ENCODE peak calls at places on chromosomes 5 and 9, in four cellular contexts. One of them, this sample, is unnamed.

GRCh38 chr9:97740848-97741821 is 44.0 kb upstream of the XPA start:
- DNase-seq in A549: no peak
- DNase-seq in ovary: peak; percentile 33
- DNase-seq in gastrocnemius medialis: peak; percentile 42
- DNase-seq in this sample: peak; percentile 14

GRCh38 chr5:5700549-5700948 is 278.1 kb downstream of the ICE1 start:
- DNase-seq in A549: no peak
- DNase-seq in ovary: no peak
- DNase-seq in gastrocnemius medialis: no peak
- DNase-seq in this sample: no peak

GRCh38 chr9:21160178-21160577 is 6.3 kb downstream of the IFNA21 start:
- DNase-seq in A549: no peak
- DNase-seq in ovary: no peak
- DNase-seq in gastrocnemius medialis: no peak
- DNase-seq in this sample: no peak

GRCh38 chr9:111305914-111306313 is 24.1 kb downstream of the OR2K2 start:
- DNase-seq in A549: no peak
- DNase-seq in ovary: no peak
- DNase-seq in gastrocnemius medialis: no peak
- DNase-seq in this sample: no peak

GRCh38 chr5:133065482-133065881 is 13.7 kb downstream of the HSPA4 start:
- DNase-seq in A549: no peak
- DNase-seq in ovary: no peak
- DNase-seq in gastrocnemius medialis: no peak
- DNase-seq in this sample: no peak

GRCh38 chr5:25345240-25345771 is 700.5 kb upstream of the CDH10 start:
- DNase-seq in A549: no peak
- DNase-seq in ovary: no peak
- DNase-seq in gastrocnemius medialis: no peak
- DNase-seq in this sample: no peak

GRCh38 chr5:123496892-123497291 is 15.1 kb upstream of the CSNK1G3 start:
- DNase-seq in A549: no peak
- DNase-seq in ovary: no peak
- DNase-seq in gastrocnemius medialis: no peak
- DNase-seq in this sample: no peak

GRCh38 chr9:134189167-134189474 is 24.8 kb upstream of the RNU6ATAC start:
- DNase-seq in A549: no peak
- DNase-seq in ovary: peak; percentile 21
- DNase-seq in gastrocnemius medialis: peak; percentile 12
- DNase-seq in this sample: peak; percentile 9

GRCh38 chr9:118929317-118929716 is 439.9 kb downstream of the BRINP1 start:
- DNase-seq in A549: no peak
- DNase-seq in ovary: no peak
- DNase-seq in gastrocnemius medialis: peak; percentile 20
- DNase-seq in this sample: no peak

GRCh38 chr9:71937070-71937625 is 25.7 kb downstream of the C9orf85 start:
- DNase-seq in A549: no peak
- DNase-seq in ovary: no peak
- DNase-seq in gastrocnemius medialis: no peak
- DNase-seq in this sample: no peak

GRCh38 chr5:170597109-170597741 is 93.4 kb downstream of the KCNIP1 start:
- DNase-seq in A549: no peak
- DNase-seq in ovary: no peak
- DNase-seq in gastrocnemius medialis: peak; percentile 21
- DNase-seq in this sample: peak; percentile 33

GRCh38 chr5:77985247-77985646 is 209.1 kb upstream of the TBCA start:
- DNase-seq in A549: no peak
- DNase-seq in ovary: no peak
- DNase-seq in gastrocnemius medialis: no peak
- DNase-seq in this sample: no peak

GRCh38 chr5:93574939-93575241 is 6.1 kb downstream of the NR2F1-AS1 start:
- DNase-seq in A549: no peak
- DNase-seq in ovary: no peak
- DNase-seq in gastrocnemius medialis: no peak
- DNase-seq in this sample: no peak

GRCh38 chr9:112104401-112104800 is 70.7 kb downstream of the SUSD1 start:
- DNase-seq in A549: no peak
- DNase-seq in ovary: no peak
- DNase-seq in gastrocnemius medialis: no peak
- DNase-seq in this sample: no peak

GRCh38 chr5:62184444-62184843 is 121.6 kb upstream of the KIF2A start:
- DNase-seq in A549: no peak
- DNase-seq in ovary: no peak
- DNase-seq in gastrocnemius medialis: no peak
- DNase-seq in this sample: no peak

GRCh38 chr5:73274870-73275756 is 102.1 kb downstream of the TMEM174 start:
- DNase-seq in A549: no peak
- DNase-seq in ovary: no peak
- DNase-seq in gastrocnemius medialis: peak; percentile 60
- DNase-seq in this sample: peak; percentile 62

GRCh38 chr5:76376141-76376900 is 26.8 kb upstream of the IQGAP2 start:
- DNase-seq in A549: no peak
- DNase-seq in ovary: no peak
- DNase-seq in gastrocnemius medialis: no peak
- DNase-seq in this sample: no peak

GRCh38 chr5:76367623-76368366 is 35.3 kb upstream of the IQGAP2 start:
- DNase-seq in A549: no peak
- DNase-seq in ovary: no peak
- DNase-seq in gastrocnemius medialis: no peak
- DNase-seq in this sample: no peak

GRCh38 chr5:76371955-76372319 is 31.1 kb upstream of the IQGAP2 start:
- DNase-seq in A549: no peak
- DNase-seq in ovary: no peak
- DNase-seq in gastrocnemius medialis: no peak
- DNase-seq in this sample: no peak

GRCh38 chr5:76368941-76369340 is 34.1 kb upstream of the IQGAP2 start:
- DNase-seq in A549: no peak
- DNase-seq in ovary: no peak
- DNase-seq in gastrocnemius medialis: no peak
- DNase-seq in this sample: no peak

GRCh38 chr5:76372320-76373054 is 30.6 kb upstream of the IQGAP2 start:
- DNase-seq in A549: peak; percentile 91
- DNase-seq in ovary: no peak
- DNase-seq in gastrocnemius medialis: no peak
- DNase-seq in this sample: no peak
- TF ChIP-seq POLR2A in A549: no peak
- TF ChIP-seq POLR2A in ovary: no peak
- TF ChIP-seq POLR2A in gastrocnemius medialis: no peak
- TF ChIP-seq POLR2A in this sample: no peak

GRCh38 chr9:121741198-121741918 is 89.9 kb downstream of the DAB2IP start:
- DNase-seq in A549: no peak
- DNase-seq in ovary: no peak
- DNase-seq in gastrocnemius medialis: peak; percentile 74
- DNase-seq in this sample: no peak

GRCh38 chr9:121737481-121737931 is 86.1 kb downstream of the DAB2IP start:
- DNase-seq in A549: no peak
- DNase-seq in ovary: no peak
- DNase-seq in gastrocnemius medialis: no peak
- DNase-seq in this sample: no peak

GRCh38 chr9:121738969-121739368 is 87.5 kb downstream of the DAB2IP start:
- DNase-seq in A549: no peak
- DNase-seq in ovary: no peak
- DNase-seq in gastrocnemius medialis: peak; percentile 84
- DNase-seq in this sample: no peak

GRCh38 chr9:121738391-121738790 is 87.0 kb downstream of the DAB2IP start:
- DNase-seq in A549: no peak
- DNase-seq in ovary: no peak
- DNase-seq in gastrocnemius medialis: no peak
- DNase-seq in this sample: no peak

DNA sequence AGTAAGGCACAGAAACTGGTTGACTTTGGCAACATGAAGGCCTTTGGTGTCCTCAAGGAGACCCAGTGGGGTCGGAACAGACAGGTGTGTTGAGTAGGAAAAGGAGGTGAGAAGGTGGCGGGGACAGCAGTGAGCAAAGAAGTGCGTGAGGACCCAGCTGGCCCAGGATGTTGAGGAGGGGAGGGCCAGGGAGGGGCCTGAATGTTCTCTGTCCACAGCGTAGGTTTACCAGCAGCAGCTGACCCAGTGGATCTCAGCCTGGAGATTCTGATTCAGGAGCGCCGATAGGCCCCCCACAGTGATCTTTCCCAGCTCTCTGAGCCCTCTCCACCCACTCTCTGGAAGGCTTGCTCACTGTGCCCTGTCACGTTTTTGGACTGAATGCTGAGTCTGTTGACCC is 88.5 kb downstream of the DAB2IP start:
- DNase-seq in A549: no peak
- DNase-seq in ovary: no peak
- DNase-seq in gastrocnemius medialis: no peak
- DNase-seq in this sample: no peak
- H3K4me1 ChIP-seq in A549: peaks cover 52% of the 10 kb centered on the region
- H3K4me1 ChIP-seq in ovary: peaks cover 52% of the 10 kb centered on the region
- H3K4me1 ChIP-seq in gastrocnemius medialis: peaks cover 96% of the 10 kb centered on the region
- H3K4me1 ChIP-seq in this sample: no peaks in the 10 kb centered on the region

GRCh38 chr5:181186022-181186421 is 19.0 kb downstream of the TRIM7 start:
- DNase-seq in A549: no peak
- DNase-seq in ovary: no peak
- DNase-seq in gastrocnemius medialis: no peak
- DNase-seq in this sample: no peak

GRCh38 chr5:181185560-181185959 is 19.4 kb downstream of the TRIM7 start:
- DNase-seq in A549: no peak
- DNase-seq in ovary: no peak
- DNase-seq in gastrocnemius medialis: no peak
- DNase-seq in this sample: no peak

GRCh38 chr5:181187500-181188213 is 17.3 kb downstream of the TRIM7 start:
- DNase-seq in A549: no peak
- DNase-seq in ovary: peak; percentile 84
- DNase-seq in gastrocnemius medialis: peak; percentile 75
- DNase-seq in this sample: peak; percentile 77

GRCh38 chr5:181186902-181187499 is 18.0 kb downstream of the TRIM7 start:
- DNase-seq in A549: no peak
- DNase-seq in ovary: no peak
- DNase-seq in gastrocnemius medialis: no peak
- DNase-seq in this sample: no peak

GRCh38 chr5:181184845-181185216 is 20.2 kb downstream of the TRIM7 start:
- DNase-seq in A549: no peak
- DNase-seq in ovary: no peak
- DNase-seq in gastrocnemius medialis: no peak
- DNase-seq in this sample: no peak
- H3K4me3 ChIP-seq in A549: peak overlapping the region; percentile 49
- H3K4me3 ChIP-seq in ovary: no peak overlapping the region
- H3K4me3 ChIP-seq in gastrocnemius medialis: peak overlapping the region; percentile 66
- H3K4me3 ChIP-seq in this sample: no peak overlapping the region

GRCh38 chr5:176364765-176365662 is at the start of gene ARL10:
- DNase-seq in A549: no peak
- DNase-seq in ovary: peak; percentile 45
- DNase-seq in gastrocnemius medialis: no peak
- DNase-seq in this sample: no peak

GRCh38 chr5:176360894-176361436 is 599 bp downstream of the KIAA1191 start:
- DNase-seq in A549: peak; percentile 14
- DNase-seq in ovary: peak; percentile 34
- DNase-seq in gastrocnemius medialis: no peak
- DNase-seq in this sample: peak; percentile 9

GRCh38 chr5:176359658-176360057 is 1.9 kb downstream of the KIAA1191 start:
- DNase-seq in A549: no peak
- DNase-seq in ovary: no peak
- DNase-seq in gastrocnemius medialis: no peak
- DNase-seq in this sample: no peak

GRCh38 chr5:176362098-176362442 is 506 bp upstream of the KIAA1191 start:
- DNase-seq in A549: no peak
- DNase-seq in ovary: no peak
- DNase-seq in gastrocnemius medialis: no peak
- DNase-seq in this sample: no peak

DNA sequence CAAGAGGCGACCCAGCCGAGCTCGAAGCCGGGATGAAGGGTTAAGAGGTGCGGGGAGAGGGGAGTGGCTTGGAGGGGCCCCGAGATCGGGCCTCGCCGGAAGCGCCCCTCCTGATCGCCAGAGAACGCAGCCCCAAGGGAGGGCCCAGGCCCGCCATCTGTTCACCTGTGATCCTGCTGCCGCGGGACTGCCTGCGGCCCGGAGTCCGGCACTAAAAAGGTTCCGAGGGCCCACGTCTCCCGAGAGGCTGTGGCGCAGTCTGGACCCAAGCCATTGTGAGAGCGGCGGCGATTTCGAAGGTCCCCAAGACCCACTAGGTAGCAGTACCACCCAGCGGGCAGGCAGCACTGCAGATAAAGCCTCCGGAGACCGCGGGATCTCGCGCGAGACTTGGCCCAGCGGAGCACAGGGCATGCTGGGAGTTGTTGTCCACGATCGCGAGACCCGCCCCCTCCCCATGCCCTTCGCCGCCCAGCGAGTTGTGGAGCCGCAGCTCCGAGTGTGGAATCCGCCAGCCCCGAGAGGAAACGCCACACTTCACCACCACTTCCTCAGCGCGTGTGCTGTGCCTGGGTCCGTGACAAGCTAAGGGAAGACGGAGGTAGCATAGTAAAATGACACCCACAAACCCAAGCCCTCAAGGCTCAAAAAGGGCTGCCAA is at the start of gene KIAA1191:
- DNase-seq in A549: peak; percentile 87
- DNase-seq in ovary: peak; percentile 94
- DNase-seq in gastrocnemius medialis: peak; percentile 96
- DNase-seq in this sample: peak; percentile 86
- TF ChIP-seq POLR2A in A549: peak; percentile 94
- TF ChIP-seq POLR2A in ovary: peak; percentile 83
- TF ChIP-seq POLR2A in gastrocnemius medialis: peak; percentile 97
- TF ChIP-seq POLR2A in this sample: no peak

DNA sequence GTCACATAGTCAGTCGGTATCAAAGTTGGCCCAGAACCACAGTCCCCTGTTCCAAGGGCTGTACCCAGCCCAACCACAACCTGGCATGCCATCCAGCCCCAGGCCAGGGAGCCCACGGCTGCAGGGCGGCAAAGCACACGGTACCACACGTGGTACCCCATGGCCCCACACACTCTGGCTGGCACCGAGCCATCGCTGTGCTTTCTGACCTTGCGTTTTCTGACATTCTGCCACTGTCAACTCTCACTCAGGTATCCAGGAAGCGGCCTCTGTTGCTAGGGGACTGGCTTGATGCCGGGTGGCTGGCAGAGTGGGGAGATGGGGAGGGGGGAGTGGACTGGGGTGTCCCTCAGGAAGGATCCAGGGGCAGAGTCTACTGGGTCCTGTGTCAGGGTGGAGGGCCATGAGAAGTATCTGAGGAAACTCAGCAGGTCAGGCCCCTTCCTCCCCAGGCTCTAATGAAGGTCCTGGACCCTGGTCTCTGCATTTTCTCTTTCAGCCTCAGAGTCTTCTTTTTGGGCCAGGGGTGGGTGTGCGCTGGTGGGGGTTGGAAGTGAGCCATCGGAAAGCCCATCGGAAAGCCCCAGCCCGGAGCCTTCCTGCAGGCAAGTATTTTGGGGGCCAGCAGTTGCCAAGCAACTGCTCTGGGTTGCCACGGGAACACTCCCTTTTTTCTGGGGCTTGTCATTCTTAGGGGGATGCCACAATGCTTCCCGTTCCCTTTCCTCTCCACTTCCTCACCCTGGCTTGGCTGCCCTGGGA is 21.0 kb upstream of the RALGDS start:
- DNase-seq in A549: no peak
- DNase-seq in ovary: no peak
- DNase-seq in gastrocnemius medialis: no peak
- DNase-seq in this sample: no peak
- H3K4me1 ChIP-seq in A549: peaks cover 33% of the 10 kb centered on the region
- H3K4me1 ChIP-seq in ovary: peaks cover 11% of the 10 kb centered on the region
- H3K4me1 ChIP-seq in gastrocnemius medialis: peaks cover 51% of the 10 kb centered on the region
- H3K4me1 ChIP-seq in this sample: peaks cover 87% of the 10 kb centered on the region

GRCh38 chr9:135468866-135469521 is 10.6 kb upstream of the PPP1R26 start:
- DNase-seq in A549: no peak
- DNase-seq in ovary: no peak
- DNase-seq in gastrocnemius medialis: no peak
- DNase-seq in this sample: no peak
- H3K4me3 ChIP-seq in A549: no peak overlapping the region
- H3K4me3 ChIP-seq in ovary: no peak overlapping the region
- H3K4me3 ChIP-seq in gastrocnemius medialis: no peak overlapping the region
- H3K4me3 ChIP-seq in this sample: no peak overlapping the region

GRCh38 chr5:84383816-84384603 is 670 bp downstream of the EDIL3 start:
- DNase-seq in A549: no peak
- DNase-seq in ovary: no peak
- DNase-seq in gastrocnemius medialis: no peak
- DNase-seq in this sample: peak; percentile 5
- TF ChIP-seq POLR2A in A549: no peak
- TF ChIP-seq POLR2A in ovary: no peak
- TF ChIP-seq POLR2A in gastrocnemius medialis: no peak
- TF ChIP-seq POLR2A in this sample: no peak

This sample was measured in tibial nerve.